ENCODE peak calls at places on chromosome 5, in ten cellular contexts. X is CD4-positive, CD25-positive, alpha-beta regulatory T cell; F is uterus; B is H9; N is GM23338; E is spleen; D is aorta; K is SK-N-SH; Z is adrenal gland; H is effector memory CD4-positive, alpha-beta T cell. P is an unnamed sample.

GRCh38 chr5:178080056-178080455 is 33.3 kb upstream of the N4BP3 start:
- DNase-seq in X (no peak), N (no peak), H (no peak), E (no peak), K (no peak), F (no peak), D (no peak), Z (no peak), B (no peak), P (no peak)

GRCh38 chr5:42157215-42157614 is 232.1 kb downstream of the FBXO4 start:
- DNase-seq in X (no peak), B (no peak), K (no peak), H (no peak), D (no peak), F (no peak), Z (no peak), N (no peak), E (no peak), P (no peak)

GRCh38 chr5:68343421-68343826 is 127.9 kb downstream of the PIK3R1 start:
- DNase-seq in F (peak; percentile 87), B (no peak), D (peak; percentile 75), K (no peak), Z (peak; percentile 93), N (no peak), H (no peak), X (no peak), E (no peak), P (peak; percentile 50)

GRCh38 chr5:104843822-104844221 is 1281.2 kb upstream of the NUDT12 start:
- DNase-seq in N (no peak), D (no peak), H (no peak), Z (no peak), F (no peak), B (no peak), E (no peak), X (no peak), K (no peak), P (no peak)

GRCh38 chr5:54832066-54832465 is 153.3 kb downstream of the ESM1 start:
- DNase-seq in N (no peak), E (no peak), D (no peak), X (no peak), F (no peak), H (no peak), K (no peak), Z (no peak), B (no peak), P (no peak)

GRCh38 chr5:77972545-77973252 is 196.6 kb upstream of the TBCA start:
- DNase-seq in E (peak; percentile 80), B (no peak), D (no peak), Z (no peak), H (no peak), X (no peak), N (peak; percentile 48), F (no peak), K (peak; percentile 76), P (peak; percentile 72)

GRCh38 chr5:34844999-34845398 is 6.0 kb downstream of the TTC23L start:
- DNase-seq in F (no peak), E (no peak), X (no peak), B (no peak), H (no peak), N (no peak), K (no peak), D (no peak), Z (no peak), P (no peak)

GRCh38 chr5:141771031-141771430 is 89.0 kb upstream of the ARAP3 start:
- DNase-seq in B (no peak), N (peak; percentile 37), F (no peak), D (no peak), E (no peak), K (no peak), Z (no peak), H (no peak), X (no peak), P (no peak)

GRCh38 chr5:123036391-123037103 is at the start of gene PPIC:
- DNase-seq in H (no peak), B (peak; percentile 86), X (no peak), E (peak; percentile 81), K (peak; percentile 93), Z (peak; percentile 88), D (peak; percentile 92), F (peak; percentile 75), N (peak; percentile 85), P (peak; percentile 95)

GRCh38 chr5:90144625-90145327 is 264.8 kb downstream of the CETN3 start:
- DNase-seq in D (no peak), E (no peak), N (no peak), K (no peak), B (no peak), H (no peak), X (no peak), Z (no peak), F (no peak), P (no peak)

GRCh38 chr5:18745988-18746615 is 1111.8 kb downstream of the TAF11L14 start:
- DNase-seq in F (no peak), H (peak; percentile 36), X (peak; percentile 74), D (no peak), Z (peak; percentile 18), E (peak; percentile 72), K (peak; percentile 11), N (no peak), B (no peak), P (no peak)

GRCh38 chr5:175103746-175104145 is 340.2 kb downstream of the DRD1 start:
- DNase-seq in H (no peak), N (no peak), B (no peak), E (no peak), Z (no peak), X (no peak), F (no peak), K (no peak), D (no peak), P (no peak)

GRCh38 chr5:24094081-24094480 is 550.7 kb downstream of the CDH10 start:
- DNase-seq in K (no peak), D (no peak), F (no peak), E (no peak), Z (no peak), X (no peak), B (no peak), N (no peak), H (no peak), P (no peak)

GRCh38 chr5:139662617-139663016 is 14.5 kb downstream of the CXXC5 start:
- DNase-seq in X (no peak), N (no peak), K (no peak), H (no peak), F (no peak), B (no peak), D (no peak), E (no peak), Z (no peak), P (no peak)

GRCh38 chr5:76926329-76927105 is 26.3 kb upstream of the CRHBP start:
- DNase-seq in B (no peak), D (no peak), K (no peak), E (no peak), Z (no peak), H (no peak), F (no peak), X (no peak), N (no peak), P (no peak)

GRCh38 chr5:10611290-10611689 is 47.4 kb downstream of the ANKRD33B start:
- DNase-seq in N (no peak), X (no peak), K (no peak), D (no peak), H (no peak), Z (no peak), E (no peak), B (no peak), F (no peak), P (peak; percentile 47)

GRCh38 chr5:174205939-174206338 is 160.4 kb downstream of the NSG2 start:
- DNase-seq in B (no peak), X (no peak), H (no peak), Z (no peak), N (no peak), E (no peak), F (no peak), D (no peak), K (no peak), P (no peak)

GRCh38 chr5:53360811-53361210 is 119.6 kb upstream of the FST start:
- DNase-seq in F (no peak), N (no peak), Z (no peak), B (no peak), E (no peak), K (no peak), D (no peak), H (no peak), X (no peak), P (no peak)
- H3K27ac ChIP-seq in F (no peak overlapping the region), N (no peak overlapping the region), Z (no peak overlapping the region), B (no peak overlapping the region), E (no peak overlapping the region), K (peak overlapping the region; percentile 96), D (no peak overlapping the region), H (no peak overlapping the region), X (no peak overlapping the region), P (no peak overlapping the region)

GRCh38 chr5:160036884-160037283 is 27.9 kb downstream of the TTC1 start:
- DNase-seq in F (no peak), H (no peak), B (no peak), K (no peak), Z (no peak), N (no peak), E (no peak), D (no peak), X (no peak), P (no peak)
- H3K27ac ChIP-seq in F (no peak overlapping the region), H (no peak overlapping the region), B (no peak overlapping the region), K (no peak overlapping the region), Z (no peak overlapping the region), N (no peak overlapping the region), E (no peak overlapping the region), D (no peak overlapping the region), X (no peak overlapping the region), P (no peak overlapping the region)

GRCh38 chr5:134458676-134459403 is 47.2 kb upstream of the CDKN2AIPNL start:
- DNase-seq in D (peak; percentile 29), F (no peak), E (peak; percentile 51), B (no peak), K (no peak), N (no peak), Z (no peak), X (no peak), H (no peak), P (no peak)
- H3K27ac ChIP-seq in D (no peak overlapping the region), F (no peak overlapping the region), E (no peak overlapping the region), B (no peak overlapping the region), K (peak overlapping the region; percentile 17), N (no peak overlapping the region), Z (no peak overlapping the region), X (no peak overlapping the region), H (no peak overlapping the region), P (no peak overlapping the region)

GRCh38 chr5:169707714-169708113 is 70.6 kb downstream of the DOCK2 start:
- DNase-seq in X (no peak), Z (no peak), K (no peak), B (no peak), D (no peak), E (no peak), F (no peak), N (no peak), H (no peak), P (no peak)

GRCh38 chr5:169711826-169712225 is 74.8 kb downstream of the DOCK2 start:
- DNase-seq in E (no peak), B (no peak), X (no peak), H (no peak), Z (no peak), D (no peak), F (no peak), K (no peak), N (no peak), P (no peak)

GRCh38 chr5:169706758-169707450 is 69.8 kb downstream of the DOCK2 start:
- DNase-seq in Z (peak; percentile 84), B (no peak), N (no peak), K (no peak), D (no peak), X (no peak), E (no peak), F (no peak), H (no peak), P (no peak)

GRCh38 chr5:169712428-169712827 is 75.4 kb downstream of the DOCK2 start:
- DNase-seq in H (no peak), K (no peak), E (no peak), Z (no peak), B (no peak), F (no peak), X (no peak), N (no peak), D (no peak), P (no peak)

GRCh38 chr5:169710675-169711074 is 73.6 kb downstream of the DOCK2 start:
- DNase-seq in B (no peak), E (no peak), K (no peak), N (no peak), X (no peak), Z (no peak), H (no peak), D (no peak), F (no peak), P (no peak)
- H3K27ac ChIP-seq in B (no peak overlapping the region), E (no peak overlapping the region), K (no peak overlapping the region), N (no peak overlapping the region), X (no peak overlapping the region), Z (no peak overlapping the region), H (no peak overlapping the region), D (no peak overlapping the region), F (no peak overlapping the region), P (no peak overlapping the region)

P was measured in endodermal cell.